ENCODE peak calls at places on chromosomes 13 and 19, in four cellular contexts. One of them, this sample, is unnamed.
A peak's percentile ranks its signal among the peaks of the same experiment; 100 is the strongest.

GRCh38 chr13:48773531-48774275 is 120.0 kb downstream of the CYSLTR2 start:
- DNase-seq in NCI-H2029: no peak
- DNase-seq in stimulated activated CD4-positive, alpha-beta T cell treated with anti-CD3 and anti-CD28 coated beads, Interleukin-12 subunit alpha, Interleukin-12 subunit beta, amount 100 ng/mL, for 48 hours: no peak
- DNase-seq in AG04450: no peak
- DNase-seq in this sample: no peak

GRCh38 chr19:50361290-50362029 is 4.0 kb downstream of the NAPSA start:
- DNase-seq in AG04450: no peak
- DNase-seq in stimulated activated CD4-positive, alpha-beta T cell treated with anti-CD3 and anti-CD28 coated beads, Interleukin-12 subunit alpha, Interleukin-12 subunit beta, amount 100 ng/mL, for 48 hours: no peak
- DNase-seq in NCI-H2029: no peak
- DNase-seq in this sample: no peak

GRCh38 chr19:46489445-46490272 is 6.0 kb downstream of the PNMA8B start:
- DNase-seq in NCI-H2029: no peak
- DNase-seq in stimulated activated CD4-positive, alpha-beta T cell treated with anti-CD3 and anti-CD28 coated beads, Interleukin-12 subunit alpha, Interleukin-12 subunit beta, amount 100 ng/mL, for 48 hours: no peak
- DNase-seq in AG04450: no peak
- DNase-seq in this sample: no peak

GRCh38 chr19:37977992-37978391 is 71.0 kb downstream of the SIPA1L3 start:
- DNase-seq in stimulated activated CD4-positive, alpha-beta T cell treated with anti-CD3 and anti-CD28 coated beads, Interleukin-12 subunit alpha, Interleukin-12 subunit beta, amount 100 ng/mL, for 48 hours: no peak
- DNase-seq in AG04450: peak; percentile 90
- DNase-seq in NCI-H2029: no peak
- DNase-seq in this sample: no peak

GRCh38 chr13:38180100-38180499 is 169.6 kb upstream of the UFM1 start:
- DNase-seq in AG04450: no peak
- DNase-seq in NCI-H2029: no peak
- DNase-seq in stimulated activated CD4-positive, alpha-beta T cell treated with anti-CD3 and anti-CD28 coated beads, Interleukin-12 subunit alpha, Interleukin-12 subunit beta, amount 100 ng/mL, for 48 hours: no peak
- DNase-seq in this sample: no peak

GRCh38 chr19:10235003-10235402 is 3.9 kb upstream of the S1PR2 start:
- DNase-seq in NCI-H2029: no peak
- DNase-seq in stimulated activated CD4-positive, alpha-beta T cell treated with anti-CD3 and anti-CD28 coated beads, Interleukin-12 subunit alpha, Interleukin-12 subunit beta, amount 100 ng/mL, for 48 hours: no peak
- DNase-seq in AG04450: no peak
- DNase-seq in this sample: no peak

GRCh38 chr13:49701481-49701880 is 10.2 kb upstream of the EBPL start:
- DNase-seq in NCI-H2029: no peak
- DNase-seq in AG04450: no peak
- DNase-seq in stimulated activated CD4-positive, alpha-beta T cell treated with anti-CD3 and anti-CD28 coated beads, Interleukin-12 subunit alpha, Interleukin-12 subunit beta, amount 100 ng/mL, for 48 hours: no peak
- DNase-seq in this sample: no peak

GRCh38 chr13:113427562-113428468 is 25.5 kb downstream of the ADPRHL1 start:
- DNase-seq in stimulated activated CD4-positive, alpha-beta T cell treated with anti-CD3 and anti-CD28 coated beads, Interleukin-12 subunit alpha, Interleukin-12 subunit beta, amount 100 ng/mL, for 48 hours: no peak
- DNase-seq in NCI-H2029: no peak
- DNase-seq in AG04450: no peak
- DNase-seq in this sample: no peak

GRCh38 chr19:46821512-46822359 is 28.9 kb downstream of the AP2S1 start:
- DNase-seq in AG04450: no peak
- DNase-seq in NCI-H2029: no peak
- DNase-seq in stimulated activated CD4-positive, alpha-beta T cell treated with anti-CD3 and anti-CD28 coated beads, Interleukin-12 subunit alpha, Interleukin-12 subunit beta, amount 100 ng/mL, for 48 hours: peak; percentile 35
- DNase-seq in this sample: no peak

This sample was measured in NCI-H2171.